ENCODE peak calls at places on chromosomes 6 and 20, in nine cellular contexts. R is AG04450; S is neural progenitor cell; Z is CD4-positive, CD25-positive, alpha-beta regulatory T cell; T is mucosa of descending colon; P is effector memory CD4-positive, alpha-beta T cell; B is fibroblast of lung; Y is HCT116; K is right cardiac atrium. W is an unnamed sample.

GRCh38 chr20:51204051-51204450 is 181.1 kb upstream of the KCNG1 start:
- DNase-seq in S (no peak), R (no peak), B (no peak), Y (no peak), K (no peak), Z (no peak), T (no peak), P (no peak), W (no peak)

GRCh38 chr6:56956481-56956880 is 1.6 kb downstream of the BEND6 start:
- DNase-seq in Y (no peak), K (no peak), S (no peak), Z (no peak), B (no peak), P (no peak), R (no peak), T (no peak), W (no peak)

GRCh38 chr20:663315-664090 is 10.5 kb upstream of the SRXN1 start:
- DNase-seq in B (peak; percentile 26), S (peak; percentile 26), T (peak; percentile 42), Y (no peak), Z (no peak), K (peak; percentile 52), P (no peak), R (no peak), W (no peak)

GRCh38 chr6:19664050-19664449 is 173.1 kb upstream of the ID4 start:
- DNase-seq in B (no peak), R (no peak), Z (no peak), T (no peak), S (no peak), P (no peak), K (no peak), Y (no peak), W (no peak)

GRCh38 chr20:44780226-44780625 is 30.1 kb downstream of the RIMS4 start:
- DNase-seq in R (peak; percentile 8), T (peak; percentile 55), B (peak; percentile 51), Z (no peak), K (peak; percentile 62), S (peak; percentile 90), Y (no peak), P (no peak), W (peak; percentile 41)

GRCh38 chr6:79985128-79985527 is 19.3 kb upstream of the TTK start:
- DNase-seq in Z (no peak), T (no peak), S (no peak), B (no peak), P (no peak), K (no peak), R (no peak), Y (no peak), W (no peak)

GRCh38 chr20:35578469-35578868 is 36.6 kb downstream of the ERGIC3 start:
- DNase-seq in Y (no peak), R (no peak), S (no peak), T (peak; percentile 24), K (no peak), Z (no peak), P (no peak), B (no peak), W (no peak)

GRCh38 chr20:38866265-38867061 is 59.8 kb upstream of the FAM83D start:
- DNase-seq in K (no peak), R (no peak), B (no peak), Y (no peak), P (no peak), T (no peak), Z (no peak), S (no peak), W (no peak)

GRCh38 chr6:147194652-147195403 is 9.4 kb upstream of the STXBP5 start:
- DNase-seq in R (no peak), Y (no peak), B (peak; percentile 45), S (no peak), K (no peak), P (no peak), Z (no peak), T (no peak), W (no peak)

GRCh38 chr20:40797425-40797824 is 108.4 kb upstream of the MAFB start:
- DNase-seq in Y (peak; percentile 23), P (no peak), B (peak; percentile 3), Z (no peak), S (peak; percentile 38), R (no peak), T (no peak), K (no peak), W (no peak)

GRCh38 chr20:35404614-35405259 is 7.0 kb downstream of the UQCC1 start:
- DNase-seq in B (no peak), T (no peak), Y (no peak), P (no peak), S (no peak), R (no peak), K (no peak), Z (no peak), W (no peak)

GRCh38 chr6:8429821-8430220 is 5.5 kb downstream of the SLC35B3 start:
- DNase-seq in Z (no peak), P (no peak), K (no peak), S (no peak), R (no peak), Y (no peak), B (no peak), T (no peak), W (no peak)

GRCh38 chr20:3074812-3075211 is 3.4 kb downstream of the OXT start:
- DNase-seq in R (no peak), B (no peak), P (no peak), Z (no peak), S (no peak), K (no peak), T (no peak), Y (no peak), W (no peak)

GRCh38 chr6:3746119-3746691 is 5.3 kb downstream of the PXDC1 start:
- DNase-seq in K (peak; percentile 36), B (no peak), Z (no peak), S (no peak), T (no peak), R (no peak), P (no peak), Y (no peak), W (no peak)

GRCh38 chr6:116461563-116462507 is 660 bp downstream of the CALHM6 start:
- DNase-seq in S (peak; percentile 87), B (peak; percentile 72), R (no peak), K (peak; percentile 83), Y (no peak), T (peak; percentile 64), Z (peak; percentile 12), P (peak; percentile 15), W (peak; percentile 37)

GRCh38 chr6:31060162-31060561 is 49.9 kb downstream of the MUC22 start:
- DNase-seq in T (no peak), Y (no peak), B (no peak), S (no peak), K (no peak), Z (no peak), R (no peak), P (no peak), W (no peak)

DNA sequence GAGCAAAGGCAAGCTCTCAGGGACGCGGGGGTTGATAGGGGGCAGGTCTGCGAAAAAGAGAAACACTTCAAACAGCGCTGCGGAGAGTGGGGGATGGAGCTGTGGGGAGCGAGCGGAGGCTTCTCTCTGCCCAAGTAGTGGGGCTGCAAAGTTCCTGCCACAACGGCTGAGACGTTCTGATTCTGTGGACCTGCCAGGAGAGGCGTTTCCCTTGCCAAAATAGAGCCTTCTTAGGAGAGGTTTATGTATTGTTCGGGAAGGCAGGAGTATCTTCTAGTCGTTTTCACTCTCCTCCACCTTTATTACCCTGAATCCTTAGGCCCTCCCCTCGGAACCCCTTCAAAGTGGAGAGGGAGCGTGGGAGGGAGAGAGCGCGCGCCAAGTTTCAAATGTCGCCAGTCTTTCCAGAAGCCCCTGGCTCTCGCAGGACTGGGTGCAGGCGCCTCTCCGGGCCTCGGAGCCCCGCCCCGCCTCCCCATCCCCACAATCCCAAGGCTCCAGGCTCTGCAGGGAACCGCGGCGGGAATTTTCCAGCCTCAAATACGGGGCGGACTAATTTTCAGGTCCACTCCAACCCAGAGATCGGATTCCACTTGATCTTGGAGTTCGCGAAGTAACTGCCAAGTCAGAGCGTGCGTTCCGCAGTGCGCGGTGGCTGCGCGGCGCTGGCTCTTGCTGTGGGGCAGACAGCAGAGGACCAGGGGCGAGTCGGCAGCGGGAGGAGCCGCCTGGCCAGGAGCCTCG is 10.0 kb upstream of the POU3F2 start:
- DNase-seq in Z (no peak), T (no peak), K (no peak), P (no peak), R (no peak), Y (no peak), S (peak; percentile 65), B (peak; percentile 53), W (no peak)
- H3K4me3 ChIP-seq in Z (no peak overlapping the region), T (no peak overlapping the region), K (peak overlapping the region; percentile 19), P (no peak overlapping the region), R (no peak overlapping the region), Y (no peak overlapping the region), S (peak overlapping the region; percentile 69), B (no peak overlapping the region), W (peak overlapping the region; percentile 43)

GRCh38 chr6:88662163-88662580 is 301.2 kb downstream of the RNGTT start:
- DNase-seq in Z (no peak), T (no peak), Y (peak; percentile 16), S (no peak), R (no peak), B (no peak), P (no peak), K (no peak), W (no peak)

GRCh38 chr6:88663801-88664200 is 299.6 kb downstream of the RNGTT start:
- DNase-seq in B (no peak), K (no peak), Z (no peak), Y (no peak), S (no peak), T (no peak), R (no peak), P (no peak), W (no peak)

GRCh38 chr6:88666906-88667305 is 296.5 kb downstream of the RNGTT start:
- DNase-seq in B (no peak), P (no peak), Y (no peak), K (no peak), Z (no peak), R (no peak), S (no peak), T (no peak), W (no peak)

GRCh38 chr6:88662653-88663174 is 300.7 kb downstream of the RNGTT start:
- DNase-seq in T (no peak), Y (no peak), B (no peak), S (no peak), P (no peak), Z (no peak), K (no peak), R (no peak), W (no peak)

GRCh38 chr6:88665131-88665530 is 298.3 kb downstream of the RNGTT start:
- DNase-seq in B (no peak), T (no peak), R (no peak), Y (no peak), P (no peak), Z (no peak), S (no peak), K (no peak), W (no peak)
- H3K9me3 ChIP-seq in B (no peaks in the 10 kb centered on the region), T (peaks cover 53% of the 10 kb centered on the region), R (peaks cover 10% of the 10 kb centered on the region), Y (no peaks in the 10 kb centered on the region), P (peaks cover 2% of the 10 kb centered on the region), Z (peaks cover 35% of the 10 kb centered on the region), S (peaks cover 10% of the 10 kb centered on the region), K (no peaks in the 10 kb centered on the region), W (no peaks in the 10 kb centered on the region)

GRCh38 chr6:111844376-111844775 is 28.9 kb downstream of the FYN start:
- DNase-seq in Y (no peak), R (no peak), K (no peak), B (no peak), P (no peak), T (no peak), S (peak; percentile 30), Z (no peak), W (no peak)
- H3K4me3 ChIP-seq in Y (no peak overlapping the region), R (no peak overlapping the region), K (no peak overlapping the region), B (no peak overlapping the region), P (peak overlapping the region; percentile 15), T (no peak overlapping the region), S (no peak overlapping the region), Z (peak overlapping the region; percentile 72), W (no peak overlapping the region)

GRCh38 chr20:42646250-42646649 is 543.5 kb downstream of the PTPRT start:
- DNase-seq in Y (no peak), P (no peak), B (no peak), K (no peak), S (no peak), T (no peak), R (no peak), Z (no peak), W (no peak)
- H3K9me3 ChIP-seq in Y (peaks cover 8% of the 10 kb centered on the region), P (no peaks in the 10 kb centered on the region), B (no peaks in the 10 kb centered on the region), K (no peaks in the 10 kb centered on the region), S (no peaks in the 10 kb centered on the region), T (no peaks in the 10 kb centered on the region), R (peaks cover 32% of the 10 kb centered on the region), Z (no peaks in the 10 kb centered on the region), W (no peaks in the 10 kb centered on the region)